ENCODE peak calls at places on chromosomes 6 and 20, in five cellular contexts. One of them, this sample, is unnamed.

GRCh38 chr6:8710668-8711431 is 275.5 kb upstream of the SLC35B3 start:
- DNase-seq in K562: no peak
- DNase-seq in GM12878: no peak
- DNase-seq in transverse colon: no peak
- DNase-seq in HCT116: no peak
- DNase-seq in this sample: no peak

GRCh38 chr20:62603021-62603906 is 39.0 kb upstream of the SLCO4A1 start:
- DNase-seq in K562: no peak
- DNase-seq in GM12878: no peak
- DNase-seq in transverse colon: peak; percentile 44
- DNase-seq in HCT116: no peak
- DNase-seq in this sample: no peak

GRCh38 chr20:17759449-17759848 is 59.7 kb downstream of the BANF2 start:
- DNase-seq in K562: no peak
- DNase-seq in GM12878: no peak
- DNase-seq in transverse colon: no peak
- DNase-seq in HCT116: no peak
- DNase-seq in this sample: no peak

GRCh38 chr6:6230286-6230685 is 90.2 kb downstream of the F13A1 start:
- DNase-seq in K562: no peak
- DNase-seq in GM12878: no peak
- DNase-seq in transverse colon: peak; percentile 89
- DNase-seq in HCT116: no peak
- DNase-seq in this sample: no peak

GRCh38 chr6:158819213-158819976 is at the start of gene EZR:
- DNase-seq in K562: peak; percentile 96
- DNase-seq in GM12878: no peak
- DNase-seq in transverse colon: peak; percentile 90
- DNase-seq in HCT116: peak; percentile 73
- DNase-seq in this sample: peak; percentile 86

GRCh38 chr6:84762941-84763396 is 1.4 kb downstream of the TBX18 start:
- DNase-seq in K562: no peak
- DNase-seq in GM12878: no peak
- DNase-seq in transverse colon: no peak
- DNase-seq in HCT116: no peak
- DNase-seq in this sample: no peak

GRCh38 chr20:62273421-62273820 is 29.4 kb upstream of the ADRM1 start:
- DNase-seq in K562: no peak
- DNase-seq in GM12878: no peak
- DNase-seq in transverse colon: no peak
- DNase-seq in HCT116: no peak
- DNase-seq in this sample: no peak

GRCh38 chr6:69875715-69876114 is 9.4 kb downstream of the COL19A1 start:
- DNase-seq in K562: no peak
- DNase-seq in GM12878: no peak
- DNase-seq in transverse colon: no peak
- DNase-seq in HCT116: no peak
- DNase-seq in this sample: no peak

GRCh38 chr20:24917797-24918578 is 31.1 kb upstream of the CST7 start:
- DNase-seq in K562: peak; percentile 65
- DNase-seq in GM12878: peak; percentile 16
- DNase-seq in transverse colon: peak; percentile 68
- DNase-seq in HCT116: peak; percentile 23
- DNase-seq in this sample: peak; percentile 79

GRCh38 chr6:170229851-170230519 is 60.9 kb downstream of the DLL1 start:
- DNase-seq in K562: no peak
- DNase-seq in GM12878: no peak
- DNase-seq in transverse colon: no peak
- DNase-seq in HCT116: no peak
- DNase-seq in this sample: no peak

GRCh38 chr20:50111120-50111828 is 1.7 kb downstream of the UBE2V1 start:
- DNase-seq in K562: peak; percentile 51
- DNase-seq in GM12878: no peak
- DNase-seq in transverse colon: no peak
- DNase-seq in HCT116: no peak
- DNase-seq in this sample: no peak

GRCh38 chr20:50115041-50115512 is 2.1 kb upstream of the UBE2V1 start:
- DNase-seq in K562: no peak
- DNase-seq in GM12878: no peak
- DNase-seq in transverse colon: no peak
- DNase-seq in HCT116: no peak
- DNase-seq in this sample: no peak

GRCh38 chr20:50111829-50112495 is 988 bp downstream of the UBE2V1 start:
- DNase-seq in K562: no peak
- DNase-seq in GM12878: no peak
- DNase-seq in transverse colon: no peak
- DNase-seq in HCT116: no peak
- DNase-seq in this sample: no peak

GRCh38 chr20:50113420-50114224 is 672 bp upstream of the UBE2V1 start:
- DNase-seq in K562: no peak
- DNase-seq in GM12878: no peak
- DNase-seq in transverse colon: no peak
- DNase-seq in HCT116: no peak
- DNase-seq in this sample: no peak

DNA sequence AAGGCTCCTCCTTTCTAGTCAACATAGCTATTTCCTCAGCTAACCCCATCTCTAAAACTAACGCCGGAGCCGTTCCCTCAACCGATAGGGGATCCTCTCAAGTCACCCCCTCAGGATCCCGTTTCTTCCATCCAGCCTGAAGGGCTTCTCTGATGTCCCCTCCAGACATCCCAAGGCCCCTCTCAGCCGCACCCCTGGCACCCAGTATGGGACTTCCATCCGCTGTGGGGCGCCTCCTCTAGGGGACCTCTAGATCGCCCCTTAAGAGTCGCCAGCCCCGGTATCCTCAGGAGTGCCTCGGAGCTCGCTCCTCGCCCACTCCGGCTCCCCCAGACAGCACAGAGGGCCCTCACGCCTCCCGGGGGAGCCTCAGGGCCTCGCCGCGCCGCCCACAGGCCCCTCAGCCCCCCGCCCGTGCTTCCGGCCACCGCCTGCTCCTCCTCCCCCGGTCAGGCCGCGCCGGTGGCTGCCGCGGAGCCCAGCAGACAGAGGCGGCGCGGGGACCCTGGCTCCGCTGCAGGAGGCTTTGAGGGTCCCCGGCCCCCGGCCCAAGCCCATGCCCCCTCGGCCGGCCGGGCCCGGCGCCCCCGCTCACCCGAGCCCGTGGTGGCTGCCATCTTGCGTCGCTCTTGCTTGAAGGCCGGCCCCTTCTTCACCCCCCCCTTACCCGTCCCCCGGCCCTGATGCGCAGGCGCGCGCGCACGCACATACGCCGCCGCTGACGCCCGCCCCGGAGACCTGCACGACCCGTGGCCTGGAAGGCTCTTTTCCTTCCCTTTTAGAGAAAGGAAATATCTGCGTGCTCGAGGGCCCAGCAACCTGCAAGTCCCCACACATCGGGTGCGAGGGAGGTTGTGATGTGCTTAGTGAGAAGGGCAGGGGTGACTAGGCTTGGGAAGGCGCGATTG is at the start of gene UBE2V1:
- DNase-seq in K562: peak; percentile 97
- DNase-seq in GM12878: peak; percentile 53
- DNase-seq in transverse colon: peak; percentile 92
- DNase-seq in HCT116: peak; percentile 58
- DNase-seq in this sample: peak; percentile 85
- TF ChIP-seq POLR2A in K562: peak; percentile 81
- TF ChIP-seq POLR2A in GM12878: peak; percentile 81
- TF ChIP-seq POLR2A in transverse colon: peak; percentile 76
- TF ChIP-seq POLR2A in HCT116: peak; percentile 83
- TF ChIP-seq POLR2A in this sample: peak; percentile 65

GRCh38 chr20:49188101-49188784 is at the start of gene STAU1:
- DNase-seq in K562: peak; percentile 97
- DNase-seq in GM12878: peak; percentile 71
- DNase-seq in transverse colon: peak; percentile 96
- DNase-seq in HCT116: peak; percentile 88
- DNase-seq in this sample: peak; percentile 98
- TF ChIP-seq POLR2AphosphoS5 in K562: peak; percentile 75
- TF ChIP-seq POLR2AphosphoS5 in GM12878: peak; percentile 52
- TF ChIP-seq POLR2AphosphoS5 in transverse colon: peak; percentile 92
- TF ChIP-seq POLR2AphosphoS5 in HCT116: peak; percentile 89
- TF ChIP-seq POLR2AphosphoS5 in this sample: no peak

DNA sequence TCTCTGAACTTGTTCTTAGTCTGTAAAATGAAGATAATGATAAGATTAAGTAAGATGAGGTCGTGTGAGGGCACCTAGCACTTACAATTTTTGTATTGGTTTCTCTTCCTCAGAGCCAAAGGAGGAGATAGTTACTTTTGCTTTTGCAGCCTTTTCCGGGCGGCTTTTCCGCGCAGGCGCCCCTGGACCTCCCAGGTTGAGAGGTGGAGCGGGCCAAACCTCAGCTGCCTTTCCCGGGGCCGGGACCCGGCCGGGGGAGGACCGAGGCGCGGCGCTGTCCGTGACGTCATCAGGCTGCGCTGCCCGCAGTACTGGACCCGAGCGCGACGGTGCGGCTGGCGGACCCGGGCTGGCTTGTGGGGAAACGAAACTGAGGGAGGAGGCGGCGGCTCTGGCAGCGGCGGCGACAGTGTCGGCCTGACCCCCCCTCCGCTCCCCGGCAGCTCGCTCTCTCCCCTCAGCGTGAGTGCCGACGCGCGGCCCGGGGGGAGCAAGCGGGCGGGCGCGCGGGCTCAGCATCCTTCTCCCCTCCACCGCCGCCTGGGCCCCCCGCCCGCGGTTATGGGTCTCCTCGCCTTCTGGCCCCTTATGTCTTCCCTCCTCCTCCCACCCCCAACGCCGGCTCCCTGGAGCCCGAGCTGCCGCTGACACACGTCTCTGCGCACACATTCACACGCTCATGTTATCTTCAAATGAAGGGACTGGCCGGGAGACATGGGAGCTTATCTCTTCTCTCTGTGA is at the start of gene CMTR1:
- DNase-seq in K562: peak; percentile 99
- DNase-seq in GM12878: peak; percentile 83
- DNase-seq in transverse colon: peak; percentile 97
- DNase-seq in HCT116: peak; percentile 62
- DNase-seq in this sample: peak; percentile 93
- TF ChIP-seq POLR2A in K562: peak; percentile 85
- TF ChIP-seq POLR2A in GM12878: peak; percentile 90
- TF ChIP-seq POLR2A in transverse colon: peak; percentile 78
- TF ChIP-seq POLR2A in HCT116: peak; percentile 82
- TF ChIP-seq POLR2A in this sample: peak; percentile 68

GRCh38 chr6:14838041-14838596 is 407.8 kb upstream of the JARID2 start:
- DNase-seq in K562: no peak
- DNase-seq in GM12878: no peak
- DNase-seq in transverse colon: no peak
- DNase-seq in HCT116: no peak
- DNase-seq in this sample: no peak
- TF ChIP-seq POLR2AphosphoS5 in K562: no peak
- TF ChIP-seq POLR2AphosphoS5 in GM12878: no peak
- TF ChIP-seq POLR2AphosphoS5 in transverse colon: no peak
- TF ChIP-seq POLR2AphosphoS5 in HCT116: no peak
- TF ChIP-seq POLR2AphosphoS5 in this sample: no peak

GRCh38 chr20:50510706-50511401 is 671 bp downstream of the PTPN1 start:
- DNase-seq in K562: no peak
- DNase-seq in GM12878: no peak
- DNase-seq in transverse colon: peak; percentile 38
- DNase-seq in HCT116: no peak
- DNase-seq in this sample: no peak

GRCh38 chr20:50509923-50510705 is at the start of gene PTPN1:
- DNase-seq in K562: peak; percentile 98
- DNase-seq in GM12878: peak; percentile 94
- DNase-seq in transverse colon: peak; percentile 99
- DNase-seq in HCT116: peak; percentile 98
- DNase-seq in this sample: peak; percentile 89

GRCh38 chr20:50514035-50514337 is 3.8 kb downstream of the PTPN1 start:
- DNase-seq in K562: no peak
- DNase-seq in GM12878: no peak
- DNase-seq in transverse colon: no peak
- DNase-seq in HCT116: no peak
- DNase-seq in this sample: no peak

GRCh38 chr20:50513169-50514034 is 3.2 kb downstream of the PTPN1 start:
- DNase-seq in K562: no peak
- DNase-seq in GM12878: no peak
- DNase-seq in transverse colon: no peak
- DNase-seq in HCT116: no peak
- DNase-seq in this sample: no peak

DNA sequence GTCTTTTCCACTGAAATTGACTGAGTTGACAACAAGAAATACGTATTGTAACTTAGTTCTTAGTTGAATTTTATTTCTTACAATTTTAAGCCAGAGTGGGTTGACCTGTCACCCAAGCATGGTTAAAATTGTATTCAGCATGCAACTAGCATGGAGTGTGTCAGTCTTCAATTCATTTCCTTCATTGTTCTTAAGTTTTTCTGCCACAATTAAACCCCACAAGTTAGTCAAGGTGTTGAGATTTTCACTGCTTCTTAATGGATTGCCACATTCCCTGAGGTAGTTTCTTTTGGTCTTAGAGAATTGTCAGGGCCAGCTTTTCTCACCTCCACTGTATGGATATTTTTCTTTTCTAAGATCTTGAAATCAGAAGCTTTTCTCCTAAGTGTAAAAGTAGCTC is 2.1 kb downstream of the PTPN1 start:
- DNase-seq in K562: no peak
- DNase-seq in GM12878: no peak
- DNase-seq in transverse colon: no peak
- DNase-seq in HCT116: no peak
- DNase-seq in this sample: no peak
- TF ChIP-seq POLR2A in K562: no peak
- TF ChIP-seq POLR2A in GM12878: no peak
- TF ChIP-seq POLR2A in transverse colon: no peak
- TF ChIP-seq POLR2A in HCT116: no peak
- TF ChIP-seq POLR2A in this sample: no peak

GRCh38 chr20:1773816-1774215 is 116.2 kb upstream of the SIRPG start:
- DNase-seq in K562: no peak
- DNase-seq in GM12878: no peak
- DNase-seq in transverse colon: no peak
- DNase-seq in HCT116: no peak
- DNase-seq in this sample: no peak

GRCh38 chr20:1774479-1774878 is 116.9 kb upstream of the SIRPG start:
- DNase-seq in K562: no peak
- DNase-seq in GM12878: no peak
- DNase-seq in transverse colon: no peak
- DNase-seq in HCT116: no peak
- DNase-seq in this sample: no peak

GRCh38 chr20:1776608-1777475 is 118.4 kb upstream of the SIRPA start:
- DNase-seq in K562: peak; percentile 54
- DNase-seq in GM12878: peak; percentile 13
- DNase-seq in transverse colon: peak; percentile 88
- DNase-seq in HCT116: peak; percentile 79
- DNase-seq in this sample: peak; percentile 52

GRCh38 chr20:1777476-1777820 is 117.8 kb upstream of the SIRPA start:
- DNase-seq in K562: no peak
- DNase-seq in GM12878: no peak
- DNase-seq in transverse colon: no peak
- DNase-seq in HCT116: no peak
- DNase-seq in this sample: no peak

GRCh38 chr20:1775117-1775516 is 117.5 kb upstream of the SIRPG start:
- DNase-seq in K562: no peak
- DNase-seq in GM12878: no peak
- DNase-seq in transverse colon: no peak
- DNase-seq in HCT116: no peak
- DNase-seq in this sample: no peak
- TF ChIP-seq POLR2AphosphoS5 in K562: no peak
- TF ChIP-seq POLR2AphosphoS5 in GM12878: no peak
- TF ChIP-seq POLR2AphosphoS5 in transverse colon: no peak
- TF ChIP-seq POLR2AphosphoS5 in HCT116: no peak
- TF ChIP-seq POLR2AphosphoS5 in this sample: no peak

This sample was measured in GM12892.